ENCODE peak calls at places on chromosomes 3 and 15, in ten cellular contexts. D is iPS-NIHi11; Q is NCI-H2081; P is brain microvascular endothelial cell; H is RWPE1; C is effector memory CD8-positive, alpha-beta T cell; E is T1000; K is fibroblast of the conjunctiva; R is sciatic nerve; S is Calu3. I is an unnamed sample.

GRCh38 chr3:78277220-78277619 is 1237.3 kb downstream of the ROBO2 start:
- DNase-seq in D (no peak), Q (no peak), P (no peak), H (no peak), C (no peak), E (no peak), K (no peak), R (no peak), S (no peak), I (no peak)

GRCh38 chr3:13073976-13074375 is 747 bp upstream of the IQSEC1 start:
- DNase-seq in D (no peak), Q (no peak), P (no peak), H (no peak), C (no peak), E (no peak), K (no peak), R (no peak), S (no peak), I (no peak)

GRCh38 chr15:61034793-61035710 is 194.1 kb downstream of the RORA start:
- DNase-seq in D (no peak), Q (no peak), P (peak), H (no peak), C (no peak), E (no peak), K (peak), R (no peak), S (no peak), I (no peak)

GRCh38 chr15:77781131-77782051 is 148.7 kb upstream of the LINGO1 start:
- DNase-seq in D (no peak), Q (no peak), P (no peak), H (no peak), C (no peak), E (no peak), K (no peak), R (no peak), S (no peak), I (no peak)

GRCh38 chr3:39290255-39290654 is 10.4 kb upstream of the CX3CR1 start:
- DNase-seq in D (no peak), Q (no peak), P (peak), H (no peak), C (no peak), E (no peak), K (no peak), R (no peak), S (no peak), I (no peak)

GRCh38 chr15:33910741-33911140 is 57.6 kb upstream of the CHRM5 start:
- DNase-seq in D (no peak), Q (no peak), P (peak), H (peak), C (no peak), E (no peak), K (no peak), R (no peak), S (no peak), I (no peak)

GRCh38 chr3:12479919-12480425 is 4.3 kb upstream of the TSEN2 start:
- DNase-seq in D (peak), Q (no peak), P (no peak), H (peak), C (peak), E (no peak), K (peak), R (peak), S (peak), I (no peak)

GRCh38 chr3:45367451-45367850 is 20.9 kb upstream of the LARS2 start:
- DNase-seq in D (no peak), Q (no peak), P (peak), H (no peak), C (no peak), E (peak), K (no peak), R (no peak), S (no peak), I (no peak)

GRCh38 chr3:58386966-58387365 is 46.7 kb downstream of the PDHB start:
- DNase-seq in D (no peak), Q (no peak), P (peak), H (no peak), C (no peak), E (no peak), K (no peak), R (no peak), S (no peak), I (no peak)

GRCh38 chr3:89847955-89848354 is 740.5 kb downstream of the EPHA3 start:
- DNase-seq in D (no peak), Q (no peak), P (no peak), H (peak), C (no peak), E (no peak), K (no peak), R (no peak), S (no peak), I (no peak)

GRCh38 chr15:42456971-42457370 is 34.0 kb downstream of the ZNF106 start:
- DNase-seq in D (no peak), Q (no peak), P (peak), H (no peak), C (no peak), E (no peak), K (peak), R (no peak), S (no peak), I (no peak)

GRCh38 chr3:76715426-76715825 is 324.5 kb upstream of the ROBO2 start:
- DNase-seq in D (no peak), Q (no peak), P (no peak), H (no peak), C (no peak), E (no peak), K (no peak), R (no peak), S (no peak), I (no peak)

GRCh38 chr3:134923286-134923685 is 128.2 kb downstream of the EPHB1 start:
- DNase-seq in D (no peak), Q (no peak), P (no peak), H (no peak), C (no peak), E (no peak), K (no peak), R (no peak), S (no peak), I (no peak)

GRCh38 chr3:66931699-66932098 is 66.4 kb upstream of the KBTBD8 start:
- DNase-seq in D (no peak), Q (no peak), P (no peak), H (no peak), C (no peak), E (no peak), K (no peak), R (no peak), S (no peak), I (no peak)

GRCh38 chr3:171347017-171347979 is 112.9 kb downstream of the TNIK start:
- DNase-seq in D (no peak), Q (no peak), P (peak), H (peak), C (no peak), E (no peak), K (no peak), R (no peak), S (no peak), I (no peak)

GRCh38 chr3:188889070-188889491 is 282.7 kb upstream of the TPRG1 start:
- DNase-seq in D (no peak), Q (no peak), P (no peak), H (no peak), C (no peak), E (no peak), K (no peak), R (no peak), S (no peak), I (no peak)

GRCh38 chr3:10010546-10011465 is 15.4 kb upstream of the FANCD2 start:
- DNase-seq in D (peak), Q (peak), P (peak), H (peak), C (peak), E (peak), K (peak), R (peak), S (peak), I (peak)

GRCh38 chr3:178443634-178444033 is 92.6 kb upstream of the KCNMB2 start:
- DNase-seq in D (no peak), Q (peak), P (no peak), H (no peak), C (no peak), E (no peak), K (no peak), R (no peak), S (no peak), I (no peak)

GRCh38 chr3:196997311-196997710 is 28.7 kb upstream of the PIGZ start:
- DNase-seq in D (no peak), Q (no peak), P (no peak), H (no peak), C (no peak), E (no peak), K (no peak), R (peak), S (no peak), I (no peak)

GRCh38 chr15:100468265-100468664 is 60.5 kb downstream of the CERS3 start:
- DNase-seq in D (no peak), Q (no peak), P (peak), H (no peak), C (no peak), E (no peak), K (peak), R (no peak), S (no peak), I (no peak)

GRCh38 chr3:152403632-152404066 is 134.9 kb downstream of the MBNL1 start:
- DNase-seq in D (peak), Q (no peak), P (no peak), H (no peak), C (no peak), E (no peak), K (no peak), R (no peak), S (no peak), I (no peak)

GRCh38 chr3:182637350-182638197 is 155.7 kb upstream of the ATP11B start:
- DNase-seq in D (no peak), Q (no peak), P (no peak), H (no peak), C (no peak), E (no peak), K (no peak), R (no peak), S (no peak), I (no peak)

GRCh38 chr3:194395201-194395600 is 3.9 kb downstream of the GP5 start:
- DNase-seq in D (no peak), Q (peak), P (no peak), H (no peak), C (no peak), E (no peak), K (no peak), R (no peak), S (peak), I (no peak)

GRCh38 chr3:11719406-11720219 is 75.9 kb upstream of the VGLL4 start:
- DNase-seq in D (peak), Q (peak), P (peak), H (peak), C (peak), E (peak), K (no peak), R (peak), S (peak), I (peak)

GRCh38 chr3:186280737-186281136 is 81.3 kb downstream of the DGKG start:
- DNase-seq in D (no peak), Q (no peak), P (no peak), H (no peak), C (no peak), E (no peak), K (no peak), R (no peak), S (no peak), I (no peak)

GRCh38 chr15:37109952-37110630 is 9.7 kb upstream of the MEIS2 start:
- DNase-seq in D (no peak), Q (peak), P (no peak), H (no peak), C (no peak), E (no peak), K (no peak), R (no peak), S (peak), I (no peak)

GRCh38 chr3:107627962-107628542 is 105.3 kb downstream of the BBX start:
- DNase-seq in D (no peak), Q (no peak), P (no peak), H (no peak), C (no peak), E (no peak), K (no peak), R (no peak), S (no peak), I (no peak)

GRCh38 chr3:42691861-42692666 is 6.7 kb downstream of the KLHL40 start:
- DNase-seq in D (no peak), Q (no peak), P (no peak), H (no peak), C (no peak), E (no peak), K (no peak), R (peak), S (no peak), I (no peak)

GRCh38 chr15:40737048-40737447 is 18.0 kb downstream of the RMDN3 start:
- DNase-seq in D (no peak), Q (no peak), P (no peak), H (no peak), C (no peak), E (no peak), K (no peak), R (no peak), S (no peak), I (no peak)

GRCh38 chr15:29364429-29365078 is 94.9 kb upstream of the NSMCE3 start:
- DNase-seq in D (no peak), Q (no peak), P (peak), H (peak), C (no peak), E (no peak), K (peak), R (no peak), S (no peak), I (no peak)

GRCh38 chr3:61269460-61269859 is 18.2 kb upstream of the FHIT start:
- DNase-seq in D (no peak), Q (no peak), P (no peak), H (no peak), C (no peak), E (no peak), K (no peak), R (no peak), S (no peak), I (no peak)

GRCh38 chr15:22952826-22953579 is 27.2 kb downstream of the CYFIP1 start:
- DNase-seq in D (peak), Q (peak), P (no peak), H (no peak), C (no peak), E (no peak), K (no peak), R (no peak), S (no peak), I (no peak)

GRCh38 chr3:188153498-188153948 is 434 bp upstream of the LPP start:
- DNase-seq in D (peak), Q (peak), P (peak), H (peak), C (no peak), E (peak), K (peak), R (no peak), S (peak), I (no peak)

GRCh38 chr3:13655074-13655913 is 106.4 kb downstream of the FBLN2 start:
- DNase-seq in D (peak), Q (no peak), P (no peak), H (peak), C (no peak), E (no peak), K (no peak), R (no peak), S (peak), I (no peak)

GRCh38 chr3:71585891-71586809 is 2.6 kb upstream of the FOXP1 start:
- DNase-seq in D (no peak), Q (no peak), P (no peak), H (no peak), C (peak), E (peak), K (peak), R (no peak), S (peak), I (no peak)

GRCh38 chr3:182686033-182686886 is 107.0 kb upstream of the ATP11B start:
- DNase-seq in D (no peak), Q (no peak), P (no peak), H (no peak), C (no peak), E (no peak), K (no peak), R (no peak), S (no peak), I (no peak)